ENCODE peak calls at places on chromosomes 5 and 9, in eight cellular contexts. A is left ventricle myocardium inferior, M is lower lobe of right lung, C is esophagus squamous epithelium, Q is pancreas, D is left lung, T is Panc1, G is sigmoid colon. I is an unnamed sample.

GRCh38 chr9:120627073-120627472 is 47.1 kb upstream of the CDK5RAP2 start:
- DNase-seq in A (no peak), M (no peak), C (no peak), Q (no peak), D (no peak), T (no peak), G (no peak), I (no peak)

GRCh38 chr9:90921104-90921503 is 119.5 kb downstream of the SYK start:
- DNase-seq in A (peak; percentile 87), M (peak; percentile 77), C (no peak), Q (peak; percentile 33), D (peak; percentile 79), T (no peak), G (peak; percentile 95), I (peak; percentile 95)

GRCh38 chr5:113330533-113331200 is 104.1 kb downstream of the TSSK1B start:
- DNase-seq in A (peak; percentile 36), M (no peak), C (no peak), Q (no peak), D (no peak), T (no peak), G (peak; percentile 74), I (peak; percentile 61)

GRCh38 chr5:123089572-123089970 is 530 bp downstream of the PRDM6 start:
- DNase-seq in A (peak; percentile 21), M (no peak), C (no peak), Q (no peak), D (peak; percentile 72), T (no peak), G (peak; percentile 79), I (no peak)

GRCh38 chr9:71710856-71711255 is 57.5 kb downstream of the CEMIP2 start:
- DNase-seq in A (no peak), M (no peak), C (no peak), Q (no peak), D (no peak), T (no peak), G (no peak), I (no peak)

GRCh38 chr5:16933337-16933736 is 2.8 kb downstream of the MYO10 start:
- DNase-seq in A (no peak), M (no peak), C (no peak), Q (no peak), D (no peak), T (no peak), G (no peak), I (no peak)

GRCh38 chr5:14379739-14380497 is 201.7 kb upstream of the OTULINL start:
- DNase-seq in A (no peak), M (no peak), C (no peak), Q (no peak), D (no peak), T (no peak), G (no peak), I (no peak)

GRCh38 chr5:172722309-172722815 is 48.6 kb downstream of the DUSP1 start:
- DNase-seq in A (no peak), M (no peak), C (no peak), Q (no peak), D (no peak), T (no peak), G (no peak), I (no peak)

GRCh38 chr9:137816531-137817235 is 60.9 kb upstream of the CACNA1B start:
- DNase-seq in A (no peak), M (no peak), C (no peak), Q (no peak), D (no peak), T (no peak), G (no peak), I (no peak)

GRCh38 chr5:132495672-132496630 is 5.4 kb upstream of the IRF1 start:
- DNase-seq in A (peak; percentile 91), M (peak; percentile 97), C (peak; percentile 75), Q (peak; percentile 99), D (peak; percentile 98), T (no peak), G (peak; percentile 94), I (peak; percentile 93)

GRCh38 chr9:9820411-9820810 is 792.4 kb downstream of the PTPRD start:
- DNase-seq in A (no peak), M (no peak), C (no peak), Q (no peak), D (no peak), T (no peak), G (no peak), I (no peak)

GRCh38 chr5:82364497-82364896 is 86.3 kb upstream of the RPS23 start:
- DNase-seq in A (no peak), M (no peak), C (no peak), Q (no peak), D (no peak), T (no peak), G (no peak), I (no peak)

GRCh38 chr9:93960971-93961841 is 6.1 kb upstream of the BARX1 start:
- DNase-seq in A (no peak), M (no peak), C (no peak), Q (no peak), D (no peak), T (no peak), G (peak; percentile 63), I (no peak)

GRCh38 chr9:137138701-137139467 is at the start of gene GRIN1:
- DNase-seq in A (no peak), M (no peak), C (no peak), Q (no peak), D (peak; percentile 69), T (no peak), G (no peak), I (no peak)

GRCh38 chr9:82645591-82645990 is 417.4 kb downstream of the RASEF start:
- DNase-seq in A (no peak), M (no peak), C (no peak), Q (no peak), D (no peak), T (no peak), G (no peak), I (no peak)

GRCh38 chr5:10145922-10146321 is 103.8 kb downstream of the ATPSCKMT start:
- DNase-seq in A (no peak), M (no peak), C (no peak), Q (no peak), D (no peak), T (peak; percentile 28), G (no peak), I (no peak)

GRCh38 chr5:173972844-173973613 is 15.9 kb upstream of the C5orf47 start:
- DNase-seq in A (peak; percentile 75), M (peak; percentile 83), C (peak; percentile 18), Q (peak; percentile 87), D (no peak), T (peak; percentile 67), G (peak; percentile 91), I (peak; percentile 85)

GRCh38 chr9:4983541-4984165 is 1.4 kb upstream of the JAK2 start:
- DNase-seq in A (no peak), M (no peak), C (no peak), Q (no peak), D (no peak), T (no peak), G (no peak), I (no peak)

DNA sequence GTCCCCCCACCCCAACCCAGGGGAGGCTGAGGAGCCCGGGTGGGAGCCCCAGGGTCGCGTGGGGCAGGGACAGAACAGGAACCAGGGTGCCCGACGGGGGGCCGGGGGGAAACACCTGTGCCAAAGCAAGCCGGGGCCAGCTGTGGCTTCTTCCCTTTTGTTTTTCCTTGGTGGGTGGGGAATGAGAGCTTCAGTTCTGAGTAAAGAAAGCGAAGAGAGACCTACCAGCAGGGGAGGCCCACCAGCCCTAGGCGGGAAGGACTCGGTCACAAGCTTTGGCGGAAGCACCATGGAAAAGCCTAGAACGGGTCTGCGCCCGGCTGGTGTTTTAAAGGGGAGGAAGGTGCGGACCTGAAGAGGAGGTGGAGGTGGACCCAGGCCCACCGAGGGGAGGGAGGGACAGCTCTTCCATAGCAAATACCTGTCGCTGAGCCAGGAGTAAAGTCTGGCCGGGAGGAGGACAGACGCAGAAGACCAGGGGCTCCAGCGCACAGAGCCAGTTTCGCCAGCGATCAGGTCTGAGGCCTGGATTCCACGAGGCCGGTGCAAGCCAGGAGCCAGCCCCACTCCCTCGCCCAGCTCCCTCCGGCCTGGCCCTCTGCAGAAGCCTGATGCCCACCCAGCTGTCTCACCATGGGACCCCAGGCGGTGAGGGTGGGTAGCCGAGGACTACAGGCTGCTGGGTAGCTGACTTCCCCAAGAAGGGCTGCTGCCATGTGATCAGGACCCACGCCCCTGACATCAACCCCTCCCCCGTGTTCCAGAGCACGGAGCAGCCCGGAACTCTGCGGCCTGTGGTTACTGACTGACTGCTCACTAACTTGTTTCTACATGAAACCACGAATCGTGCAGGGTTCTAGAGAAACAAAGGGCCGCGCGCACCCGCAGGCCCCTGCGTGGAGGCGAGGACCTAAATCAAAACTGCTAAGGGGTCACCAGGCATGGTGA is 849 bp upstream of the MGAT1 start:
- DNase-seq in A (peak; percentile 73), M (peak; percentile 93), C (peak; percentile 76), Q (peak; percentile 81), D (peak; percentile 95), T (no peak), G (peak; percentile 82), I (no peak)
- H3K4me1 ChIP-seq in A (peaks cover 96% of the 10 kb centered on the region), M (peaks cover 91% of the 10 kb centered on the region), C (peaks cover 84% of the 10 kb centered on the region), Q (peaks cover 43% of the 10 kb centered on the region), D (peaks cover 92% of the 10 kb centered on the region), T (peaks cover 61% of the 10 kb centered on the region), G (peaks cover 76% of the 10 kb centered on the region), I (peaks cover 59% of the 10 kb centered on the region)

DNA sequence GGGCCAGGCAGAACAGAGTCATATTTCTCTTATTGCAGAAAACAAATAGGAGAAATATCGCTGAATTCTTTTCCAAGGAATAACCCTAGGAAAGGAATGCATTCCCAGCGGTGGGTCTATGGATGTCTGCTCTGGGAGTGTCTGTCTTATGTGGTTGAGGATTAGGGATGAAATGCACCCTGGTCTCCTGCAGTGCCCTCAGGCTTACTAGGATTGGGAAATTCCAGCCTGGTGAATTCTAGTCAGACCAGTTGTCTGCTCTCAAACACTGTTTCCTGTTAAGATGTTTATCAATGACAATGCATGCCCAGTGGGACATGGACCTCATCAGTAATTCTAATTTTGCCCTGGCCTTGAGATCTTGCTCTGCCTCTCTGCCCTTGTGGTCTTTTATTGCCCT is 136.1 kb upstream of the ELAVL2 start:
- DNase-seq in A (no peak), M (no peak), C (no peak), Q (no peak), D (no peak), T (no peak), G (no peak), I (no peak)
- H3K9me3 ChIP-seq in A (peaks cover 68% of the 10 kb centered on the region), M (peaks cover 4% of the 10 kb centered on the region), C (no peaks in the 10 kb centered on the region), Q (no peaks in the 10 kb centered on the region), D (no peaks in the 10 kb centered on the region), T (no peaks in the 10 kb centered on the region), G (no peaks in the 10 kb centered on the region), I (peaks cover 8% of the 10 kb centered on the region)

GRCh38 chr9:132025766-132026165 is 53.9 kb downstream of the MED27 start:
- DNase-seq in A (no peak), M (no peak), C (no peak), Q (no peak), D (no peak), T (no peak), G (no peak), I (no peak)
- H3K4me1 ChIP-seq in A (peaks cover 32% of the 10 kb centered on the region), M (peaks cover 27% of the 10 kb centered on the region), C (peaks cover 17% of the 10 kb centered on the region), Q (peaks cover 7% of the 10 kb centered on the region), D (no peaks in the 10 kb centered on the region), T (peaks cover 27% of the 10 kb centered on the region), G (peaks cover 13% of the 10 kb centered on the region), I (peaks cover 3% of the 10 kb centered on the region)

GRCh38 chr5:180259260-180259611 is 32.6 kb downstream of the MAPK9 start:
- DNase-seq in A (no peak), M (no peak), C (no peak), Q (no peak), D (no peak), T (no peak), G (no peak), I (no peak)
- H3K9me3 ChIP-seq in A (peaks cover 100% of the 10 kb centered on the region), M (peaks cover 100% of the 10 kb centered on the region), C (peaks cover 100% of the 10 kb centered on the region), Q (no peaks in the 10 kb centered on the region), D (peaks cover 7% of the 10 kb centered on the region), T (peaks cover 73% of the 10 kb centered on the region), G (peaks cover 71% of the 10 kb centered on the region), I (peaks cover 89% of the 10 kb centered on the region)